ENCODE peak calls at places on chromosome 17, in five cellular contexts. N is HCT116, O is AG09309, C is cardiac muscle cell, U is fibroblast of mammary gland. X is an unnamed sample.

GRCh38 chr17:48013876-48014602 is 23.6 kb downstream of the COPZ2 start:
- DNase-seq in O (no peak), N (no peak), U (no peak), C (no peak), X (no peak)

GRCh38 chr17:40364121-40364861 is at the start of gene GJD3:
- DNase-seq in U (no peak), C (peak; percentile 49), N (no peak), O (no peak), X (no peak)

GRCh38 chr17:2466936-2467335 is 44.8 kb downstream of the METTL16 start:
- DNase-seq in N (no peak), U (no peak), O (no peak), C (no peak), X (no peak)

GRCh38 chr17:266701-267656 is 85.5 kb upstream of the DOC2B start:
- DNase-seq in U (peak; percentile 4), C (peak; percentile 43), N (no peak), O (no peak), X (no peak)

GRCh38 chr17:67215991-67216421 is 29.0 kb downstream of the HELZ start:
- DNase-seq in N (no peak), O (no peak), C (no peak), U (no peak), X (no peak)

GRCh38 chr17:38914741-38915638 is 10.4 kb upstream of the LASP1NB start:
- DNase-seq in O (no peak), U (no peak), C (no peak), N (no peak), X (no peak)

GRCh38 chr17:32142857-32143524 is 689 bp downstream of the RHOT1 start:
- DNase-seq in O (no peak), N (peak; percentile 32), U (peak; percentile 63), C (peak; percentile 71), X (no peak)

GRCh38 chr17:4980644-4981216 is 6.7 kb downstream of the CAMTA2 start:
- DNase-seq in N (no peak), C (peak; percentile 76), U (peak; percentile 52), O (no peak), X (no peak)

GRCh38 chr17:82178499-82179290 is 33.9 kb downstream of the CCDC57 start:
- DNase-seq in O (no peak), U (no peak), C (no peak), N (no peak), X (no peak)

GRCh38 chr17:32870969-32871368 is 6.0 kb downstream of the MYO1D start:
- DNase-seq in O (no peak), C (peak; percentile 30), N (no peak), U (peak; percentile 95), X (no peak)

GRCh38 chr17:40517286-40517662 is 15.9 kb upstream of the TNS4 start:
- DNase-seq in U (no peak), C (no peak), N (no peak), O (no peak), X (no peak)

GRCh38 chr17:48100591-48101011 is 677 bp downstream of the CBX1 start:
- DNase-seq in C (peak; percentile 67), U (peak; percentile 55), N (peak; percentile 68), O (no peak), X (no peak)

GRCh38 chr17:69779378-69780214 is 295.4 kb upstream of the KCNJ16 start:
- DNase-seq in U (peak; percentile 49), C (peak; percentile 32), N (no peak), O (no peak), X (no peak)

GRCh38 chr17:72390675-72391501 is 270.1 kb downstream of the SOX9 start:
- DNase-seq in O (no peak), C (no peak), U (peak; percentile 65), N (no peak), X (no peak)

GRCh38 chr17:10295728-10296343 is 77.0 kb downstream of the MYH13 start:
- DNase-seq in O (no peak), U (peak; percentile 69), C (peak; percentile 85), N (peak; percentile 65), X (no peak)

GRCh38 chr17:81543756-81544155 is 8.4 kb downstream of the FAAP100 start:
- DNase-seq in N (no peak), U (no peak), C (no peak), O (no peak), X (no peak)

GRCh38 chr17:33523577-33523981 is 230.5 kb upstream of the ASIC2 start:
- DNase-seq in O (no peak), U (peak; percentile 61), C (peak; percentile 10), N (no peak), X (peak; percentile 42)

GRCh38 chr17:80887639-80888175 is 103.9 kb upstream of the CHMP6 start:
- DNase-seq in U (no peak), C (no peak), N (no peak), O (no peak), X (no peak)

GRCh38 chr17:43669971-43670644 is 8.4 kb upstream of the MEOX1 start:
- DNase-seq in N (no peak), O (no peak), C (no peak), U (no peak), X (no peak)
- H3K4me3 ChIP-seq in N (no peak overlapping the region), O (no peak overlapping the region), C (no peak overlapping the region), U (no peak overlapping the region), X (no peak overlapping the region)

GRCh38 chr17:28348979-28349378 is 8.3 kb downstream of the POLDIP2 start:
- DNase-seq in N (no peak), U (no peak), C (no peak), O (no peak), X (no peak)

GRCh38 chr17:28345420-28346198 is 10.0 kb downstream of the TNFAIP1 start:
- DNase-seq in C (peak; percentile 43), U (no peak), O (no peak), N (no peak), X (no peak)

GRCh38 chr17:28347261-28347891 is 10.0 kb downstream of the POLDIP2 start:
- DNase-seq in U (peak; percentile 89), N (no peak), C (peak; percentile 94), O (peak; percentile 83), X (peak; percentile 77)

GRCh38 chr17:28346199-28346580 is 10.6 kb downstream of the TNFAIP1 start:
- DNase-seq in C (peak; percentile 25), O (no peak), U (no peak), N (no peak), X (no peak)

DNA sequence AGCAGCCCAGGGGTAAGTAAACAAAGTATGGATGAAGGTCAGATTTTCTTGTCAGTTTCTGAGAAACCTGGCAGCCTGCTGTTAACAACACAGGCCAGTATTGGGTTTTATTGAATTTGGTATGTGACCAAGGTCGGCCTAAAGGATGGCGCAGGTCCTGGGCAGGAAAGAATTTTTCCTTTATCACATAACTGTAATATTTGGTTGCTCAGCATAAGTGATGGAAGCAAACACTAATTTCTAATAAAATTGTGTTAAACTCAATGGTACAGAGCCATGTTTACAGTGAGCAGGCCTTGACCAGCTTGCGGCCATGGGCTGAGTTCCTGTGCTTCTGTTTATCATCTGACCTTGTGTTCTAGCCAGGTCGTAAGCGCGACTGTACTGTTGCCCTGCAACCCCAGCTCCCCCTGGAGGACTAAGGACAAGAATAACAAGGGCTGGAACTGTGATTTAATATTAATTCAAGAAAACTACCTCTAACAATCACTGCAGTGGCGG is 10.5 kb downstream of the POLDIP2 start:
- DNase-seq in N (no peak), U (no peak), C (no peak), O (no peak), X (no peak)
- TF ChIP-seq CTCF in N (peak; percentile 38), U (peak; percentile 54), C (peak; percentile 42), O (peak; percentile 36), X (peak; percentile 48)

DNA sequence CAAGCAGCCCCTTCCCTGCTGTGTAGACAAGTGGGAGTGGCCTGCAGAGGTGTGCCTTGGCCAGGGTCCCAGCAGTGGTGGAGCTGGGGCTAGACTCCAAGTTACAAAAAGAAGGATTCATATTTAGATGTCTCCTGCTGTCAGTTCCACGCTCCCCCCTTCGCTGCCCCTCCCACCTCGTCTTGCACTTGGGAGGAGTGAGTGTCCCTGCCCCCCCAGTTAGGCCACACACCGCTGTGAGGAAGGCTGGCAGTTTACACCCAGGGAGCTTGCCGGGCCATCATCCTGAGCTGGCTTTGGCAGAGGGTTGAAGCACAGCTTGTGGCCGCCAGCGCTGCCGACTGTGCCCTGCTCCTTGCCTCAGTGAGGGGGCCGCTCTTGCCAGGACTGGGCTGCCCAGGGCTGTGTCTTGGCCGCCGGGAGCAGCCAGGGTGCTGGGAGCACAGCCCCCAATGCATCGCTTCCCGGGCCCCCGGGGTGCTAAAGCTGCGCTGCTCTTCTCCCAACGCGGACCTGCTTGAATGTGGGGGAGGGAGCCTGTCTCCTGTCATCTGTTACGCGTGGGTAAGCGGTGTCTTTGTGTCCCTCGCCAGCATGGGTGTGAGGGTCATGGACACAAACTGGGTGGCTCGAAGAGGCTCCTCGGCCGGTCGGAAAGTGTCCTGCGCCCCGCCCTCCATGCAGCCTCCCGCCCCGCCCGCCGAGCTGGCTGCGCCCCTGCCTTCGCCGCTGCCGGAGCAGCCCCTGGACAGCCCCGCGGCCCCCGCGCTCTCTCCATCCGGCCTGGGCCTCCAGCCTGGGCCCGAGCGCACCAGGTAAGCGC is 44.1 kb downstream of the ELAC2 start:
- DNase-seq in O (no peak), N (no peak), U (no peak), C (peak; percentile 15), X (no peak)
- H3K4me3 ChIP-seq in O (peak overlapping the region; percentile 20), N (no peak overlapping the region), U (peak overlapping the region; percentile 29), C (no peak overlapping the region), X (peak overlapping the region; percentile 41)

DNA sequence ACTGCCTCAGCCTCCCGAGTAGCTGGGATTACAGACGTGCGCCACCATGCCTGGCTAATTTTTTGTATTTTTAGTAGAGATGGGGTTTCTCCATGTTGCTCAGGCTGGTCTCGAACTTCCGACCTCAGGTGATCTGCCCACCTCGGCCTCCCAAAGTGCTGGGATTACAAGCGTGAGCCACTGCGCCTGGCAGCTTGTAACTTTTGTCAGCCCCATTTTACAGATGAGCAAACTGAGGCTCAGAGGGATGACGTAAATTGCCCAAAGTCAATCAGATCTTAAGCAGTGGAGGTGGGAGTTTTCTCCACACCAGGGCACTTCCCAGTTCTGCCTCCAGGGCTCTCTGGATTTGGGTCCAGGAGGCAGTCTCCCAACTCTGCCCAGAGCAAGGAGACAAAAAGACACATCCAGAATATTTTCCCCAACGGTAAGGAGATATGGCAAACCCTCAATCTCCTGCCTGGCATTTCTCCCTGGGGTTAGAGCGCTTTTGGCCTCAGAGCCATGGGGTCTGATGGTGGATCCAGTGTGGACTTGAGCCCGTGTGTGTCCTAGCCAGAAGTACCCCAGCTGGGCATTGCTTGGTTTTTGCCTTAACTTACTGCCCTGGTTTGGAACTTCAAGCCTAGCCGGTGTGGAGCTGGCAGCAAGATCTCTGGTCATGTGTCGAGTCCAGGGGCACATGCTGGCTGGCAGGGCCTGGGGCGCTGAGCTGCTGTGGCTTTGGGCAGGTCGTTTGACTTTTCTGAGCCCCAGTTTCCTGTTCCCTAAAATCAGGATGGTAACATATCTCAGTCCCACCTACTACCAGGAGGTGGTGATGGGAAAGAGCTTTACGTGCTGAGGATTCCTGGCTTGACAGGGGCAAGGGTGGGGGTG is 3.4 kb downstream of the ADAM11 start:
- DNase-seq in N (no peak), U (no peak), C (no peak), O (no peak), X (no peak)
- TF ChIP-seq CTCF in N (no peak), U (no peak), C (no peak), O (no peak), X (no peak)

DNA sequence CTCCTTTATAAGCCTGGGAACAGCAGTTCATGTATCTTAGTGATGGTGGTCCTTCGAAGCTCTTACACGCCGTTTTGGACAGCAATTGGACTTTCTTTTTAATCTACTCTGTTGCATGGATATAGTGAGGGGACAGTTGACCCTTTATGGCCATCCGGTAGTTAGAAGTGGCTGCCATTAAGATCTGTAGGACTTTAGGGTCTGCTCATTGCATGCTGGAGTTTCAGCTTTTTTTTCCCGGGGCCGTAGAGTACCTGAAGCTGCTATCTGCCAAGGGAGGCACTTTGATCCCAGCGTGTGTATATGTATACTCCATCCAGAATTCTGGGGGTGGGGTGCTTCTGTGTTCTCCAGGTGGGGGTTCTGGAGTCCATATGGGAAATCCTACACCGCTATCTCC is 1.2 kb downstream of the CYB5D1 start:
- DNase-seq in O (no peak), N (no peak), C (no peak), U (no peak), X (no peak)
- H3K4me3 ChIP-seq in O (peak overlapping the region; percentile 83), N (peak overlapping the region; percentile 94), C (no peak overlapping the region), U (peak overlapping the region; percentile 88), X (peak overlapping the region; percentile 52)

X was measured in retinal pigment epithelial cell.